ENCODE peak calls at places on chromosome 1, in seven cellular contexts. M, R, Y, A, J, H and Q are unnamed samples.

GRCh38 chr1:206663832-206664652 is 20.7 kb upstream of the MAPKAPK2 start:
- DNase-seq in M (peak; percentile 69), J (peak; percentile 85), Y (peak; percentile 87), R (peak; percentile 80), H (peak; percentile 81), A (peak; percentile 42), Q (no peak)

GRCh38 chr1:168391759-168392681 is 111.3 kb downstream of the TBX19 start:
- DNase-seq in R (no peak), J (no peak), M (no peak), H (no peak), A (peak; percentile 7), Y (no peak), Q (no peak)

GRCh38 chr1:238063454-238063853 is 172.7 kb upstream of the ZP4 start:
- DNase-seq in A (peak; percentile 94), J (peak; percentile 8), R (no peak), H (no peak), M (no peak), Y (no peak), Q (peak; percentile 94)

GRCh38 chr1:35122311-35122710 is 43.1 kb downstream of the ZMYM1 start:
- DNase-seq in Y (no peak), H (no peak), R (no peak), A (no peak), M (no peak), J (no peak), Q (no peak)

GRCh38 chr1:119097380-119097779 is 43.1 kb downstream of the WARS2 start:
- DNase-seq in Y (no peak), M (no peak), J (peak; percentile 45), R (no peak), A (peak; percentile 71), H (no peak), Q (no peak)

GRCh38 chr1:245987222-245987545 is 519.9 kb downstream of the SMYD3 start:
- DNase-seq in A (no peak), Y (no peak), H (no peak), R (no peak), J (no peak), M (no peak), Q (no peak)

GRCh38 chr1:240712014-240712731 is 100.2 kb upstream of the GREM2 start:
- DNase-seq in M (no peak), R (no peak), J (peak; percentile 44), H (no peak), A (peak; percentile 50), Y (no peak), Q (no peak)

GRCh38 chr1:85911742-85912141 is 203.5 kb upstream of the ZNHIT6 start:
- DNase-seq in M (peak; percentile 18), A (no peak), J (no peak), Y (no peak), H (no peak), R (no peak), Q (no peak)

GRCh38 chr1:203797948-203798347 is 2.5 kb downstream of the ZBED6 start:
- DNase-seq in A (no peak), M (peak; percentile 47), Y (no peak), J (no peak), H (no peak), R (no peak), Q (peak; percentile 66)

GRCh38 chr1:93332368-93332767 is 13.3 kb upstream of the DR1 start:
- DNase-seq in H (no peak), Y (no peak), J (no peak), M (no peak), R (no peak), A (no peak), Q (no peak)

GRCh38 chr1:210315529-210315928 is 13.2 kb upstream of the HHAT start:
- DNase-seq in M (no peak), J (no peak), A (no peak), R (no peak), H (no peak), Y (no peak), Q (no peak)